ENCODE peak calls at places on chromosomes 4 and X, in four cellular contexts. One of them, this sample, is unnamed.
A peak's percentile ranks its signal among the peaks of the same experiment; 100 is the strongest.

GRCh38 chr4:185721949-185722316 is 90.1 kb downstream of the SORBS2 start:
- DNase-seq in IMR-90: no peak
- DNase-seq in K562: no peak
- DNase-seq in endothelial cell of umbilical vein: no peak
- DNase-seq in this sample: no peak

GRCh38 chrX:72526534-72527508 is 45.8 kb downstream of the HDAC8 start:
- DNase-seq in IMR-90: peak; percentile 21
- DNase-seq in K562: peak; percentile 27
- DNase-seq in endothelial cell of umbilical vein: peak; percentile 62
- DNase-seq in this sample: no peak

GRCh38 chr4:186144596-186145569 is 40.4 kb downstream of the FAM149A start:
- DNase-seq in IMR-90: peak; percentile 43
- DNase-seq in K562: peak; percentile 18
- DNase-seq in endothelial cell of umbilical vein: peak; percentile 20
- DNase-seq in this sample: no peak

GRCh38 chrX:81336455-81337144 is 134.7 kb downstream of the SH3BGRL start:
- DNase-seq in IMR-90: peak; percentile 55
- DNase-seq in K562: no peak
- DNase-seq in endothelial cell of umbilical vein: no peak
- DNase-seq in this sample: no peak

GRCh38 chr4:69322055-69322454 is 41.8 kb downstream of the UGT2B28 start:
- DNase-seq in IMR-90: peak; percentile 0
- DNase-seq in K562: peak; percentile 3
- DNase-seq in endothelial cell of umbilical vein: no peak
- DNase-seq in this sample: no peak

GRCh38 chr4:22552802-22553201 is 36.9 kb upstream of the ADGRA3 start:
- DNase-seq in IMR-90: no peak
- DNase-seq in K562: no peak
- DNase-seq in endothelial cell of umbilical vein: no peak
- DNase-seq in this sample: no peak

GRCh38 chr4:140672366-140672765 is 83.8 kb downstream of the TBC1D9 start:
- DNase-seq in IMR-90: no peak
- DNase-seq in K562: no peak
- DNase-seq in endothelial cell of umbilical vein: no peak
- DNase-seq in this sample: no peak

GRCh38 chr4:106898621-106899230 is 137.4 kb downstream of the DKK2 start:
- DNase-seq in IMR-90: peak; percentile 53
- DNase-seq in K562: peak; percentile 27
- DNase-seq in endothelial cell of umbilical vein: peak; percentile 61
- DNase-seq in this sample: peak; percentile 9

GRCh38 chr4:52592287-52592686 is 66.8 kb downstream of the USP46 start:
- DNase-seq in IMR-90: no peak
- DNase-seq in K562: peak; percentile 14
- DNase-seq in endothelial cell of umbilical vein: no peak
- DNase-seq in this sample: no peak

GRCh38 chrX:47285762-47286320 is 53.0 kb downstream of the USP11 start:
- DNase-seq in IMR-90: peak; percentile 5
- DNase-seq in K562: no peak
- DNase-seq in endothelial cell of umbilical vein: no peak
- DNase-seq in this sample: no peak

GRCh38 chrX:115898382-115899001 is 272.1 kb upstream of the AGTR2 start:
- DNase-seq in IMR-90: peak; percentile 29
- DNase-seq in K562: peak; percentile 21
- DNase-seq in endothelial cell of umbilical vein: no peak
- DNase-seq in this sample: no peak

GRCh38 chrX:7083468-7084396 is 63.8 kb upstream of the STS start:
- DNase-seq in IMR-90: peak; percentile 98
- DNase-seq in K562: no peak
- DNase-seq in endothelial cell of umbilical vein: peak; percentile 71
- DNase-seq in this sample: peak; percentile 76

GRCh38 chrX:2549874-2550273 is 49.1 kb upstream of the DHRSX start:
- DNase-seq in IMR-90: no peak
- DNase-seq in K562: no peak
- DNase-seq in endothelial cell of umbilical vein: no peak
- DNase-seq in this sample: no peak

GRCh38 chrX:17706676-17707075 is 30.6 kb upstream of the SCML1 start:
- DNase-seq in IMR-90: peak; percentile 83
- DNase-seq in K562: no peak
- DNase-seq in endothelial cell of umbilical vein: no peak
- DNase-seq in this sample: no peak

GRCh38 chr4:110632506-110633357 is 9.9 kb upstream of the PITX2 start:
- DNase-seq in IMR-90: no peak
- DNase-seq in K562: no peak
- DNase-seq in endothelial cell of umbilical vein: no peak
- DNase-seq in this sample: no peak

GRCh38 chr4:109912706-109913621 is at the start of gene EGF:
- DNase-seq in IMR-90: peak; percentile 50
- DNase-seq in K562: peak; percentile 48
- DNase-seq in endothelial cell of umbilical vein: no peak
- DNase-seq in this sample: no peak

GRCh38 chrX:71487814-71488213 is 45.1 kb upstream of the OGT start:
- DNase-seq in IMR-90: no peak
- DNase-seq in K562: no peak
- DNase-seq in endothelial cell of umbilical vein: no peak
- DNase-seq in this sample: no peak

GRCh38 chr4:80017125-80017854 is 55.7 kb downstream of the ANTXR2 start:
- DNase-seq in IMR-90: peak; percentile 96
- DNase-seq in K562: no peak
- DNase-seq in endothelial cell of umbilical vein: peak; percentile 3
- DNase-seq in this sample: peak; percentile 95

GRCh38 chr4:28973591-28974350 is 1746.4 kb upstream of the PCDH7 start:
- DNase-seq in IMR-90: peak; percentile 82
- DNase-seq in K562: no peak
- DNase-seq in endothelial cell of umbilical vein: no peak
- DNase-seq in this sample: no peak

GRCh38 chr4:62806786-62807185 is 1602.5 kb downstream of the TECRL start:
- DNase-seq in IMR-90: no peak
- DNase-seq in K562: no peak
- DNase-seq in endothelial cell of umbilical vein: no peak
- DNase-seq in this sample: no peak

GRCh38 chr4:37767546-37767945 is 58.9 kb upstream of the PGM2 start:
- DNase-seq in IMR-90: peak; percentile 44
- DNase-seq in K562: no peak
- DNase-seq in endothelial cell of umbilical vein: peak; percentile 9
- DNase-seq in this sample: peak; percentile 41

GRCh38 chr4:120009731-120010130 is 56.9 kb downstream of the MAD2L1 start:
- DNase-seq in IMR-90: peak; percentile 96
- DNase-seq in K562: no peak
- DNase-seq in endothelial cell of umbilical vein: no peak
- DNase-seq in this sample: no peak

GRCh38 chrX:151397741-151398070 is 700 bp downstream of the VMA21 start:
- DNase-seq in IMR-90: no peak
- DNase-seq in K562: peak; percentile 22
- DNase-seq in endothelial cell of umbilical vein: peak; percentile 2
- DNase-seq in this sample: no peak

GRCh38 chr4:120071192-120071795 is 4.6 kb upstream of the MAD2L1 start:
- DNase-seq in IMR-90: peak; percentile 80
- DNase-seq in K562: peak; percentile 34
- DNase-seq in endothelial cell of umbilical vein: peak; percentile 72
- DNase-seq in this sample: no peak

GRCh38 chr4:25937801-25938200 is 23.8 kb downstream of the SMIM20 start:
- DNase-seq in IMR-90: peak; percentile 49
- DNase-seq in K562: no peak
- DNase-seq in endothelial cell of umbilical vein: no peak
- DNase-seq in this sample: no peak

GRCh38 chr4:27985522-27985921 is 1124.9 kb downstream of the STIM2 start:
- DNase-seq in IMR-90: no peak
- DNase-seq in K562: no peak
- DNase-seq in endothelial cell of umbilical vein: no peak
- DNase-seq in this sample: no peak

GRCh38 chr4:56788081-56788480 is 33.4 kb downstream of the SPINK2 start:
- DNase-seq in IMR-90: no peak
- DNase-seq in K562: no peak
- DNase-seq in endothelial cell of umbilical vein: no peak
- DNase-seq in this sample: no peak

GRCh38 chr4:86033171-86033570 is 326.7 kb downstream of the MAPK10 start:
- DNase-seq in IMR-90: peak; percentile 41
- DNase-seq in K562: no peak
- DNase-seq in endothelial cell of umbilical vein: peak; percentile 83
- DNase-seq in this sample: no peak

GRCh38 chr4:55447108-55447708 is 51.5 kb downstream of the TMEM165 start:
- DNase-seq in IMR-90: no peak
- DNase-seq in K562: no peak
- DNase-seq in endothelial cell of umbilical vein: no peak
- DNase-seq in this sample: no peak
- H3K4me1 ChIP-seq in IMR-90: peaks cover 9% of the 10 kb centered on the region
- H3K4me1 ChIP-seq in K562: no peaks in the 10 kb centered on the region
- H3K4me1 ChIP-seq in endothelial cell of umbilical vein: peaks cover 3% of the 10 kb centered on the region
- H3K4me1 ChIP-seq in this sample: peaks cover 3% of the 10 kb centered on the region

GRCh38 chrX:155993421-155993820 is 4.1 kb upstream of the IL9R start:
- DNase-seq in IMR-90: no peak
- DNase-seq in K562: no peak
- DNase-seq in endothelial cell of umbilical vein: no peak
- DNase-seq in this sample: no peak
- H3K9me1 ChIP-seq in IMR-90: no peaks in the 10 kb centered on the region
- H3K9me1 ChIP-seq in K562: no peaks in the 10 kb centered on the region
- H3K9me1 ChIP-seq in endothelial cell of umbilical vein: no peaks in the 10 kb centered on the region
- H3K9me1 ChIP-seq in this sample: no peaks in the 10 kb centered on the region

GRCh38 chr4:6701371-6701770 is 7.7 kb downstream of the S100P start:
- DNase-seq in IMR-90: no peak
- DNase-seq in K562: peak; percentile 38
- DNase-seq in endothelial cell of umbilical vein: no peak
- DNase-seq in this sample: no peak
- H3K4me1 ChIP-seq in IMR-90: peaks cover 9% of the 10 kb centered on the region
- H3K4me1 ChIP-seq in K562: peaks cover 19% of the 10 kb centered on the region
- H3K4me1 ChIP-seq in endothelial cell of umbilical vein: no peaks in the 10 kb centered on the region
- H3K4me1 ChIP-seq in this sample: peaks cover 10% of the 10 kb centered on the region

GRCh38 chr4:74098628-74098995 is 383 bp downstream of the CXCL2 start:
- DNase-seq in IMR-90: no peak
- DNase-seq in K562: no peak
- DNase-seq in endothelial cell of umbilical vein: peak; percentile 38
- DNase-seq in this sample: no peak
- H3K9me1 ChIP-seq in IMR-90: peaks cover 4% of the 10 kb centered on the region
- H3K9me1 ChIP-seq in K562: no peaks in the 10 kb centered on the region
- H3K9me1 ChIP-seq in endothelial cell of umbilical vein: no peaks in the 10 kb centered on the region
- H3K9me1 ChIP-seq in this sample: peaks cover 2% of the 10 kb centered on the region

DNA sequence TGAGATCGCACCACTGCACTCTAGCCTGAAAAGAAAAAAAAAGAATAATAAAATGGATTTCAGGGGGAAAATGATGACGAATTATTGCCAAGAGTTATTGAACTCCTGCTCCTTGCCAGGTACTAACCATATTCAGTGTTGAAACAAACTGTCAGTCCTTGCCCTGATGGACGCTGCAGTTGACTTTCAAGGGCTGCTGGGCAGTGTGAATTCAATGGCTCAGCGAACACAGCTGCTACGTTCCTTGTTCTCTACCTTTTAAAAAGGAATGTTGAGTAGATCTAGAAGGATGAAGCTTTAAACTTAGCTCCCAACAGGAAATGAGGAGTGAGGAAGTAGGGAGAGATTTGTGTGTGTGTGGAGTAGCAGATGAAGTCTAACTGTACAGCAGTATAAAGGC is 2.7 kb downstream of the LIMCH1 start:
- DNase-seq in IMR-90: no peak
- DNase-seq in K562: no peak
- DNase-seq in endothelial cell of umbilical vein: no peak
- DNase-seq in this sample: no peak
- H3K4me1 ChIP-seq in IMR-90: no peaks in the 10 kb centered on the region
- H3K4me1 ChIP-seq in K562: no peaks in the 10 kb centered on the region
- H3K4me1 ChIP-seq in endothelial cell of umbilical vein: peaks cover 39% of the 10 kb centered on the region
- H3K4me1 ChIP-seq in this sample: peaks cover 17% of the 10 kb centered on the region

DNA sequence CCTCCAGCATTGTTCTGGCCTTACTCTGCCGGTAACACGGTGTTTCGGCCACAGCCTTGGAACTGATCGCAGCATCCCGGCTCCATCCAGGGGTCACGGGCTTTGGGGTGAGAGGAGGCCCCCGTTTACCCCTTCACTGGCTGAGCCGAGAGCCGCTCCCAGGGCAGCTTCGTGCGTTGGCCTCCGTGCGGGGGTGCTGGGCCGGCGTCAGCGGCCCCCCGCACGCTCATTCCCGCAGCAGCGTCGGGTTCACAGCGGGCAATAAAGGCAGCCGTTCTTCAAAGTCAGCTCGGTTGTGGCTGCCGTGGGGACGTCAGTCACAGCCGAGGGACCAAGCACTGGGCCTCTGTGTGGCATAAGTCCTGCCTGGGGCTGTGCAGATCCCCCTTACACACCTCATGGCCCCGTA is 25.3 kb upstream of the PLCXD1 start:
- DNase-seq in IMR-90: no peak
- DNase-seq in K562: no peak
- DNase-seq in endothelial cell of umbilical vein: no peak
- DNase-seq in this sample: no peak
- H3K9me1 ChIP-seq in IMR-90: no peaks in the 10 kb centered on the region
- H3K9me1 ChIP-seq in K562: no peaks in the 10 kb centered on the region
- H3K9me1 ChIP-seq in endothelial cell of umbilical vein: no peaks in the 10 kb centered on the region
- H3K9me1 ChIP-seq in this sample: no peaks in the 10 kb centered on the region

DNA sequence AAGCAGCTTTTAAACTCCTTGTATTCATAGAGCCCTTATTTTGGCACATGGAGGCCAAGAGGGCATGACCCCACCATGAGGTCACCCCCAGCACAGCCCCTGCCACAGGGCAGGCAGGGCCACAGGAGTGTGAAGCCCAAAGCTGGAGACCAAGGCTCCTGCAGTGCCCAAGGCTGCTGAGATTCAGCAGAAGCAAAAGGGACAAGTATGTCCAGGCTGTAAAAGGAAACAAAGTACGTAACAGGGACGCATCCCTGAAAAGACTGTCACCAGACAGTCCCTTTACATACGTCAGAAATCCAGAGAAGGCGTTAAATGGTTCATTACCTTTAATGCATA is 18.9 kb downstream of the GAK start:
- DNase-seq in IMR-90: no peak
- DNase-seq in K562: no peak
- DNase-seq in endothelial cell of umbilical vein: no peak
- DNase-seq in this sample: no peak
- H3K4me1 ChIP-seq in IMR-90: no peaks in the 10 kb centered on the region
- H3K4me1 ChIP-seq in K562: no peaks in the 10 kb centered on the region
- H3K4me1 ChIP-seq in endothelial cell of umbilical vein: peaks cover 10% of the 10 kb centered on the region
- H3K4me1 ChIP-seq in this sample: no peaks in the 10 kb centered on the region

DNA sequence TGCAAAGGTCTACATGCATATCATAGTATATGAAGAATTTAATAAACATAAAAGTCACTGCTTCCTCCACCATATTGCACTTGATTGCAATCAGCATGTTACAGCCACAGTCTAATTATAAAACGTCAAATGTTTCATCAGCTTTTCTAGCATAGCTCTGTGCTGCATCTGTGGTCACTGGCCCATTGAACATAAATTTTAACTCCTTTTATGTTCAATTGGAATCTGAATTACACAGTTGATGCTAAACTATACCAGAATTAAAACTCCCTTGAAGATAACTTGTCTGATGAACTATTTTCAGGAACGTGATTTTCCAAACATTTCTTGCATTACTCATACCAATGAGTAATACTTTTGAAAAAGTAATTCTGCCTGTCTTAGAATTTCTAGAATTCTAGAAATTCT is 329.1 kb downstream of the GALNTL6 start:
- DNase-seq in IMR-90: peak; percentile 22
- DNase-seq in K562: no peak
- DNase-seq in endothelial cell of umbilical vein: peak; percentile 4
- DNase-seq in this sample: no peak
- H3K9me1 ChIP-seq in IMR-90: no peaks in the 10 kb centered on the region
- H3K9me1 ChIP-seq in K562: no peaks in the 10 kb centered on the region
- H3K9me1 ChIP-seq in endothelial cell of umbilical vein: no peaks in the 10 kb centered on the region
- H3K9me1 ChIP-seq in this sample: no peaks in the 10 kb centered on the region